ENCODE peak calls at places on chromosomes 13 and 19, in ten cellular contexts. I is transverse colon, Q is K562, K is GM12892, E is GM12891, N is stomach, J is breast epithelium, Z is HCT116, O is sigmoid colon, F is H1. B is an unnamed sample.
A peak's percentile ranks its signal among the peaks of the same experiment; 100 is the strongest.

GRCh38 chr13:73103238-73103637 is 44.4 kb downstream of the KLF5 start:
- DNase-seq in E (no peak), J (no peak), Q (no peak), I (no peak), K (no peak), Z (no peak), N (no peak), O (no peak), F (no peak), B (no peak)

GRCh38 chr13:48038763-48039162 is 1.2 kb downstream of the NUDT15 start:
- DNase-seq in F (no peak), Q (no peak), K (no peak), Z (no peak), I (no peak), E (no peak), O (no peak), J (no peak), N (no peak), B (no peak)

GRCh38 chr19:51541458-51542357 is 10.2 kb upstream of the SIGLEC6 start:
- DNase-seq in E (no peak), K (no peak), N (no peak), Z (no peak), O (no peak), F (no peak), I (no peak), J (no peak), Q (no peak), B (no peak)

GRCh38 chr13:41465215-41465907 is 8.0 kb downstream of the RGCC start:
- DNase-seq in E (peak; percentile 60), F (no peak), Z (no peak), O (no peak), J (peak; percentile 50), N (peak; percentile 52), Q (no peak), I (peak; percentile 70), K (peak; percentile 70), B (peak; percentile 94)

GRCh38 chr13:111415765-111416164 is 95.3 kb downstream of the TEX29 start:
- DNase-seq in F (no peak), Q (no peak), O (no peak), E (no peak), Z (no peak), K (no peak), N (no peak), I (no peak), J (no peak), B (no peak)

GRCh38 chr13:106468207-106468606 is 67.3 kb downstream of the EFNB2 start:
- DNase-seq in O (no peak), N (peak; percentile 66), Z (no peak), E (no peak), K (no peak), F (no peak), Q (no peak), J (no peak), I (no peak), B (no peak)

GRCh38 chr13:29543230-29544215 is 52.0 kb downstream of the SLC7A1 start:
- DNase-seq in K (peak; percentile 68), O (no peak), Q (peak; percentile 11), J (no peak), E (peak; percentile 72), Z (no peak), F (no peak), I (no peak), N (no peak), B (no peak)

GRCh38 chr13:83215627-83216026 is 666.6 kb downstream of the SLITRK1 start:
- DNase-seq in F (no peak), Q (no peak), K (no peak), J (no peak), I (no peak), N (no peak), O (no peak), Z (no peak), E (no peak), B (no peak)

GRCh38 chr19:53102186-53102585 is 1.0 kb downstream of the ZNF160 start:
- DNase-seq in E (no peak), I (no peak), O (no peak), K (no peak), N (no peak), Q (peak; percentile 15), J (no peak), F (no peak), Z (no peak), B (no peak)

GRCh38 chr19:41009700-41010235 is 18.7 kb downstream of the CYP2B6 start:
- DNase-seq in F (no peak), O (no peak), J (no peak), I (no peak), K (no peak), Z (no peak), E (no peak), N (no peak), Q (no peak), B (no peak)

GRCh38 chr19:28532765-28533341 is 680.1 kb downstream of the UQCRFS1 start:
- DNase-seq in N (no peak), F (no peak), O (no peak), Q (no peak), I (no peak), K (no peak), E (no peak), J (no peak), Z (no peak), B (no peak)

GRCh38 chr13:30791354-30791921 is 56.1 kb downstream of the ALOX5AP start:
- DNase-seq in K (no peak), O (no peak), I (no peak), E (no peak), J (no peak), Z (no peak), N (no peak), Q (no peak), F (no peak), B (no peak)

GRCh38 chr19:4246767-4247593 is at the start of gene YJU2:
- DNase-seq in J (peak; percentile 99), N (peak; percentile 99), K (peak; percentile 98), F (peak; percentile 98), E (peak; percentile 98), O (peak; percentile 99), Q (peak; percentile 99), I (peak; percentile 99), Z (peak; percentile 99), B (peak; percentile 98)

GRCh38 chr13:53151692-53152421 is 123.2 kb downstream of the OLFM4 start:
- DNase-seq in F (peak; percentile 78), I (peak; percentile 44), J (no peak), N (peak; percentile 51), K (peak; percentile 5), O (no peak), Z (peak; percentile 15), Q (peak; percentile 50), E (peak; percentile 11), B (no peak)

GRCh38 chr19:41521860-41522555 is 54.0 kb upstream of the CEACAM21 start:
- DNase-seq in I (no peak), E (no peak), F (peak; percentile 56), Z (no peak), Q (no peak), N (no peak), J (no peak), O (no peak), K (no peak), B (peak; percentile 88)

GRCh38 chr19:47839411-47839810 is 17.7 kb downstream of the CRX start:
- DNase-seq in O (no peak), E (no peak), I (no peak), N (no peak), F (no peak), J (no peak), K (no peak), Z (no peak), Q (no peak), B (no peak)

GRCh38 chr13:89584058-89584457 is 1763.4 kb upstream of the MIR17HG start:
- DNase-seq in I (no peak), Q (no peak), N (no peak), J (no peak), F (no peak), K (no peak), Z (no peak), E (no peak), O (no peak), B (no peak)

GRCh38 chr19:9865732-9866627 is 30.9 kb downstream of the PIN1 start:
- DNase-seq in Z (no peak), N (no peak), O (no peak), K (no peak), Q (no peak), I (no peak), J (no peak), F (no peak), E (no peak), B (no peak)

GRCh38 chr19:43078311-43078710 is 4.2 kb downstream of the PSG2 start:
- DNase-seq in O (no peak), K (no peak), N (no peak), E (no peak), I (no peak), J (no peak), Q (no peak), F (no peak), Z (no peak), B (no peak)

GRCh38 chr19:49556412-49557398 is 23.7 kb downstream of the NOSIP start:
- DNase-seq in K (no peak), E (no peak), I (no peak), N (no peak), F (peak; percentile 85), O (no peak), Q (no peak), J (no peak), Z (no peak), B (no peak)
- TF ChIP-seq POLR2A in K (no peak), E (no peak), I (no peak), N (no peak), F (peak; percentile 33), O (no peak), Q (no peak), J (no peak), Z (no peak), B (no peak)

DNA sequence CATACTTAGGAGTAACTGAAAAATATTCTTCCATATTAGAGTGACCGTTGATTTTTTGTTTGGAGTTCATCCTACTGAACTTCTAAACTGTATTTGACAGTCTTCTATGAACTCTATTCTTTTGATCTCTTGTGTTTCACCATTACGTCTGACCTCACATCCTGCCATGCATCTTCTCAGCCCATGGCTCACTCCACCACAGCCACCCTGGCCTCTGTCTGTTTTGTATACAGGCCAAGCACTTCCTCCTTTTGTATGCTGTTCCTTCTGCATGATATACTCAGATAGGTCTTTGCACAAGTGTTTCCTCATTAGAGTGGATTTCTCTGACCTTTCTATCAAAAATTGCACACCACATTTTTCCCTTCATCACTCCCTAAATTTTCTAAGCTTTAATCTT is 119.9 kb downstream of the MAB21L1 start:
- DNase-seq in J (no peak), N (no peak), Q (no peak), I (no peak), O (no peak), K (no peak), E (no peak), F (no peak), Z (no peak), B (no peak)
- TF ChIP-seq POLR2AphosphoS5 in J (no peak), N (no peak), Q (no peak), I (no peak), O (no peak), K (no peak), E (no peak), F (no peak), Z (no peak), B (no peak)

GRCh38 chr13:107866666-107867623 is 348.4 kb downstream of the LIG4 start:
- DNase-seq in O (no peak), Q (peak; percentile 94), Z (no peak), I (no peak), J (no peak), E (no peak), F (peak; percentile 63), K (no peak), N (no peak), B (no peak)
- TF ChIP-seq POLR2A in O (no peak), Q (no peak), Z (no peak), I (no peak), J (no peak), E (no peak), F (no peak), K (no peak), N (no peak), B (no peak)

GRCh38 chr19:34034318-34034846 is 137.9 kb upstream of the LSM14A start:
- DNase-seq in J (peak; percentile 71), F (no peak), I (no peak), K (no peak), N (peak; percentile 49), Q (no peak), E (no peak), O (no peak), Z (no peak), B (no peak)
- TF ChIP-seq POLR2AphosphoS5 in J (no peak), F (no peak), I (no peak), K (no peak), N (no peak), Q (no peak), E (no peak), O (no peak), Z (no peak), B (no peak)

B was measured in spleen.